ENCODE peak calls at places on chromosome 15, in seven cellular contexts. One of them, this sample, is unnamed.
A peak's percentile ranks its signal among the peaks of the same experiment; 100 is the strongest.

GRCh38 chr15:55703873-55704285 is 39.1 kb downstream of the PRTG start:
- DNase-seq in T-cell: no peak
- DNase-seq in Kasumi-1: no peak
- DNase-seq in hippocampal formation: no peak
- DNase-seq in posterior cingulate gyrus: no peak
- DNase-seq in posterior vena cava: no peak
- DNase-seq in T47D: no peak
- DNase-seq in this sample: no peak

GRCh38 chr15:42719051-42719450 is 17.9 kb downstream of the CDAN1 start:
- DNase-seq in T-cell: no peak
- DNase-seq in Kasumi-1: no peak
- DNase-seq in hippocampal formation: no peak
- DNase-seq in posterior cingulate gyrus: no peak
- DNase-seq in posterior vena cava: no peak
- DNase-seq in T47D: no peak
- DNase-seq in this sample: no peak

GRCh38 chr15:75350601-75351331 is 3.9 kb downstream of the NEIL1 start:
- DNase-seq in T-cell: no peak
- DNase-seq in Kasumi-1: no peak
- DNase-seq in hippocampal formation: no peak
- DNase-seq in posterior cingulate gyrus: no peak
- DNase-seq in posterior vena cava: no peak
- DNase-seq in T47D: no peak
- DNase-seq in this sample: no peak

GRCh38 chr15:64288577-64288976 is 67.4 kb downstream of the CSNK1G1 start:
- DNase-seq in T-cell: no peak
- DNase-seq in Kasumi-1: no peak
- DNase-seq in hippocampal formation: no peak
- DNase-seq in posterior cingulate gyrus: no peak
- DNase-seq in posterior vena cava: no peak
- DNase-seq in T47D: no peak
- DNase-seq in this sample: no peak

GRCh38 chr15:99983894-99984293 is 250.7 kb upstream of the LYSMD4 start:
- DNase-seq in T-cell: no peak
- DNase-seq in Kasumi-1: no peak
- DNase-seq in hippocampal formation: no peak
- DNase-seq in posterior cingulate gyrus: no peak
- DNase-seq in posterior vena cava: no peak
- DNase-seq in T47D: no peak
- DNase-seq in this sample: no peak

GRCh38 chr15:28003302-28004037 is 95.6 kb downstream of the OCA2 start:
- DNase-seq in T-cell: no peak
- DNase-seq in Kasumi-1: no peak
- DNase-seq in hippocampal formation: no peak
- DNase-seq in posterior cingulate gyrus: no peak
- DNase-seq in posterior vena cava: peak; percentile 77
- DNase-seq in T47D: no peak
- DNase-seq in this sample: no peak

GRCh38 chr15:29670266-29670665 is 152.0 kb downstream of the TJP1 start:
- DNase-seq in T-cell: no peak
- DNase-seq in Kasumi-1: no peak
- DNase-seq in hippocampal formation: no peak
- DNase-seq in posterior cingulate gyrus: no peak
- DNase-seq in posterior vena cava: no peak
- DNase-seq in T47D: no peak
- DNase-seq in this sample: no peak

GRCh38 chr15:31343831-31344230 is 17.2 kb downstream of the KLF13 start:
- DNase-seq in T-cell: no peak
- DNase-seq in Kasumi-1: no peak
- DNase-seq in hippocampal formation: no peak
- DNase-seq in posterior cingulate gyrus: no peak
- DNase-seq in posterior vena cava: no peak
- DNase-seq in T47D: no peak
- DNase-seq in this sample: no peak

GRCh38 chr15:80957556-80957955 is 32.1 kb downstream of the MESD start:
- DNase-seq in T-cell: no peak
- DNase-seq in Kasumi-1: no peak
- DNase-seq in hippocampal formation: no peak
- DNase-seq in posterior cingulate gyrus: no peak
- DNase-seq in posterior vena cava: peak; percentile 2
- DNase-seq in T47D: no peak
- DNase-seq in this sample: no peak

GRCh38 chr15:59138243-59138642 is 33.3 kb downstream of the CCNB2 start:
- DNase-seq in T-cell: peak; percentile 58
- DNase-seq in Kasumi-1: peak; percentile 60
- DNase-seq in hippocampal formation: no peak
- DNase-seq in posterior cingulate gyrus: no peak
- DNase-seq in posterior vena cava: no peak
- DNase-seq in T47D: peak; percentile 4
- DNase-seq in this sample: peak; percentile 41

GRCh38 chr15:71649894-71650293 is 160.5 kb upstream of the NR2E3 start:
- DNase-seq in T-cell: no peak
- DNase-seq in Kasumi-1: no peak
- DNase-seq in hippocampal formation: no peak
- DNase-seq in posterior cingulate gyrus: no peak
- DNase-seq in posterior vena cava: no peak
- DNase-seq in T47D: no peak
- DNase-seq in this sample: no peak

GRCh38 chr15:87623832-87624231 is 632.7 kb downstream of the NTRK3 start:
- DNase-seq in T-cell: no peak
- DNase-seq in Kasumi-1: no peak
- DNase-seq in hippocampal formation: no peak
- DNase-seq in posterior cingulate gyrus: no peak
- DNase-seq in posterior vena cava: no peak
- DNase-seq in T47D: no peak
- DNase-seq in this sample: no peak

GRCh38 chr15:101378356-101378755 is 83.3 kb upstream of the SNRPA1 start:
- DNase-seq in T-cell: no peak
- DNase-seq in Kasumi-1: no peak
- DNase-seq in hippocampal formation: no peak
- DNase-seq in posterior cingulate gyrus: no peak
- DNase-seq in posterior vena cava: peak; percentile 60
- DNase-seq in T47D: no peak
- DNase-seq in this sample: no peak

GRCh38 chr15:42986693-42987342 is 66.2 kb upstream of the TTBK2 start:
- DNase-seq in T-cell: no peak
- DNase-seq in Kasumi-1: no peak
- DNase-seq in hippocampal formation: no peak
- DNase-seq in posterior cingulate gyrus: no peak
- DNase-seq in posterior vena cava: no peak
- DNase-seq in T47D: no peak
- DNase-seq in this sample: no peak

GRCh38 chr15:61654918-61655317 is 405.3 kb downstream of the VPS13C start:
- DNase-seq in T-cell: no peak
- DNase-seq in Kasumi-1: no peak
- DNase-seq in hippocampal formation: no peak
- DNase-seq in posterior cingulate gyrus: no peak
- DNase-seq in posterior vena cava: peak; percentile 84
- DNase-seq in T47D: no peak
- DNase-seq in this sample: no peak

GRCh38 chr15:69164807-69165636 is 4.6 kb downstream of the GLCE start:
- DNase-seq in T-cell: no peak
- DNase-seq in Kasumi-1: no peak
- DNase-seq in hippocampal formation: no peak
- DNase-seq in posterior cingulate gyrus: no peak
- DNase-seq in posterior vena cava: no peak
- DNase-seq in T47D: no peak
- DNase-seq in this sample: no peak

GRCh38 chr15:31435891-31436628 is 109.4 kb downstream of the KLF13 start:
- DNase-seq in T-cell: no peak
- DNase-seq in Kasumi-1: no peak
- DNase-seq in hippocampal formation: no peak
- DNase-seq in posterior cingulate gyrus: no peak
- DNase-seq in posterior vena cava: no peak
- DNase-seq in T47D: no peak
- DNase-seq in this sample: no peak

GRCh38 chr15:63236272-63236671 is 41.1 kb upstream of the APH1B start:
- DNase-seq in T-cell: no peak
- DNase-seq in Kasumi-1: no peak
- DNase-seq in hippocampal formation: no peak
- DNase-seq in posterior cingulate gyrus: no peak
- DNase-seq in posterior vena cava: no peak
- DNase-seq in T47D: no peak
- DNase-seq in this sample: no peak

GRCh38 chr15:50241684-50242450 is 23.7 kb downstream of the HDC start:
- DNase-seq in T-cell: no peak
- DNase-seq in Kasumi-1: no peak
- DNase-seq in hippocampal formation: no peak
- DNase-seq in posterior cingulate gyrus: no peak
- DNase-seq in posterior vena cava: no peak
- DNase-seq in T47D: no peak
- DNase-seq in this sample: no peak

GRCh38 chr15:60989696-60990095 is 239.4 kb downstream of the RORA start:
- DNase-seq in T-cell: no peak
- DNase-seq in Kasumi-1: no peak
- DNase-seq in hippocampal formation: no peak
- DNase-seq in posterior cingulate gyrus: no peak
- DNase-seq in posterior vena cava: no peak
- DNase-seq in T47D: no peak
- DNase-seq in this sample: no peak

This sample was measured in prostate gland.